ENCODE peak calls at places on chromosome 9, in seven cellular contexts. One of them, this sample, is unnamed.

GRCh38 chr9:1044643-1045042 is 5.5 kb upstream of the DMRT2 start:
- DNase-seq in colonic mucosa: no peak
- DNase-seq in GM23248: no peak
- DNase-seq in A549: no peak
- DNase-seq in GM06990: no peak
- DNase-seq in Peyer's patch: no peak
- DNase-seq in tibial artery: no peak
- DNase-seq in this sample: peak; percentile 41

GRCh38 chr9:99118782-99119466 is 14.0 kb downstream of the TGFBR1 start:
- DNase-seq in Peyer's patch: peak; percentile 79
- DNase-seq in GM23248: no peak
- DNase-seq in GM06990: no peak
- DNase-seq in A549: no peak
- DNase-seq in tibial artery: no peak
- DNase-seq in colonic mucosa: no peak
- DNase-seq in this sample: no peak

GRCh38 chr9:97670586-97670985 is 26.6 kb downstream of the XPA start:
- DNase-seq in GM06990: no peak
- DNase-seq in A549: no peak
- DNase-seq in GM23248: no peak
- DNase-seq in colonic mucosa: no peak
- DNase-seq in tibial artery: no peak
- DNase-seq in Peyer's patch: no peak
- DNase-seq in this sample: no peak

GRCh38 chr9:29741169-29741568 is 2167.9 kb upstream of the C9orf72 start:
- DNase-seq in colonic mucosa: no peak
- DNase-seq in Peyer's patch: no peak
- DNase-seq in GM23248: no peak
- DNase-seq in tibial artery: no peak
- DNase-seq in GM06990: no peak
- DNase-seq in A549: no peak
- DNase-seq in this sample: no peak

GRCh38 chr9:120707170-120707569 is 7.1 kb downstream of the MEGF9 start:
- DNase-seq in colonic mucosa: no peak
- DNase-seq in tibial artery: no peak
- DNase-seq in Peyer's patch: no peak
- DNase-seq in GM23248: no peak
- DNase-seq in A549: no peak
- DNase-seq in GM06990: no peak
- DNase-seq in this sample: no peak

GRCh38 chr9:131094622-131095021 is 1.7 kb upstream of the AIF1L start:
- DNase-seq in GM06990: no peak
- DNase-seq in colonic mucosa: peak; percentile 22
- DNase-seq in GM23248: peak; percentile 86
- DNase-seq in tibial artery: no peak
- DNase-seq in A549: no peak
- DNase-seq in Peyer's patch: no peak
- DNase-seq in this sample: peak; percentile 10

GRCh38 chr9:121599872-121600585 is 51.4 kb upstream of the DAB2IP start:
- DNase-seq in A549: no peak
- DNase-seq in tibial artery: no peak
- DNase-seq in GM23248: peak; percentile 17
- DNase-seq in GM06990: no peak
- DNase-seq in Peyer's patch: no peak
- DNase-seq in colonic mucosa: no peak
- DNase-seq in this sample: no peak

GRCh38 chr9:91059713-91060112 is 258.1 kb downstream of the SYK start:
- DNase-seq in GM23248: peak; percentile 60
- DNase-seq in GM06990: no peak
- DNase-seq in Peyer's patch: no peak
- DNase-seq in tibial artery: no peak
- DNase-seq in A549: no peak
- DNase-seq in colonic mucosa: no peak
- DNase-seq in this sample: no peak

GRCh38 chr9:35237303-35237702 is 75.5 kb downstream of the UNC13B start:
- DNase-seq in Peyer's patch: no peak
- DNase-seq in GM23248: no peak
- DNase-seq in GM06990: no peak
- DNase-seq in colonic mucosa: peak; percentile 61
- DNase-seq in A549: no peak
- DNase-seq in tibial artery: no peak
- DNase-seq in this sample: no peak

GRCh38 chr9:115989816-115990215 is 163.8 kb upstream of the PAPPA start:
- DNase-seq in tibial artery: no peak
- DNase-seq in Peyer's patch: no peak
- DNase-seq in GM06990: no peak
- DNase-seq in GM23248: no peak
- DNase-seq in colonic mucosa: no peak
- DNase-seq in A549: no peak
- DNase-seq in this sample: no peak

GRCh38 chr9:115983366-115983765 is 170.2 kb upstream of the PAPPA start:
- DNase-seq in tibial artery: no peak
- DNase-seq in colonic mucosa: no peak
- DNase-seq in GM23248: no peak
- DNase-seq in A549: no peak
- DNase-seq in GM06990: no peak
- DNase-seq in Peyer's patch: no peak
- DNase-seq in this sample: no peak

GRCh38 chr9:115988701-115989100 is 164.9 kb upstream of the PAPPA start:
- DNase-seq in GM23248: peak; percentile 40
- DNase-seq in colonic mucosa: no peak
- DNase-seq in A549: no peak
- DNase-seq in Peyer's patch: no peak
- DNase-seq in GM06990: no peak
- DNase-seq in tibial artery: no peak
- DNase-seq in this sample: no peak

GRCh38 chr9:115986508-115986907 is 167.1 kb upstream of the PAPPA start:
- DNase-seq in GM23248: no peak
- DNase-seq in tibial artery: no peak
- DNase-seq in A549: no peak
- DNase-seq in colonic mucosa: no peak
- DNase-seq in Peyer's patch: no peak
- DNase-seq in GM06990: no peak
- DNase-seq in this sample: no peak

DNA sequence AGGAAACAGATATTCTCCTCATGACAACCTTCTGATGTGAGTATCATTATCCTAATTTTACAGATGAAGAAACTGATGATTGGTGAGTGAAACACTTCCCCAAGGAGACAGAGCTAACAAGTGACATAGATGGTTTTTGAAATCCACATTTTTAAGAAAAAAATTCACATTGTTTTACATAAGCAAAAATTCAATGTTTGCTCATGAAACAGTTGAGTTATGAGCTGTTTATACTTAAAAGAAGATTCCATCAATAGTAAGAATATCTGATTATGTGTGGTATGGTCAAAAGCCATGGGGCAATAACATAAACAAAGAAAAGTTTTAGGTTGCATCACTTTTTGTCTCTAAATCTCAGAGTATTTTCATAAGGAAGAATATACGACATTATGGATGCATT is 167.9 kb upstream of the PAPPA start:
- DNase-seq in GM23248: no peak
- DNase-seq in tibial artery: no peak
- DNase-seq in A549: no peak
- DNase-seq in GM06990: no peak
- DNase-seq in colonic mucosa: no peak
- DNase-seq in Peyer's patch: no peak
- DNase-seq in this sample: no peak
- H3K4me3 ChIP-seq in GM23248: no peak overlapping the region
- H3K4me3 ChIP-seq in tibial artery: no peak overlapping the region
- H3K4me3 ChIP-seq in A549: no peak overlapping the region
- H3K4me3 ChIP-seq in GM06990: no peak overlapping the region
- H3K4me3 ChIP-seq in colonic mucosa: no peak overlapping the region
- H3K4me3 ChIP-seq in Peyer's patch: no peak overlapping the region
- H3K4me3 ChIP-seq in this sample: no peak overlapping the region

GRCh38 chr9:127938298-127938690 is 640 bp upstream of the DPM2 start:
- DNase-seq in GM23248: peak; percentile 33
- DNase-seq in A549: no peak
- DNase-seq in GM06990: no peak
- DNase-seq in colonic mucosa: no peak
- DNase-seq in Peyer's patch: no peak
- DNase-seq in tibial artery: no peak
- DNase-seq in this sample: peak; percentile 70
- H3K4me3 ChIP-seq in GM23248: peak overlapping the region; percentile 84
- H3K4me3 ChIP-seq in A549: peak overlapping the region; percentile 61
- H3K4me3 ChIP-seq in GM06990: peak overlapping the region; percentile 92
- H3K4me3 ChIP-seq in colonic mucosa: peak overlapping the region; percentile 70
- H3K4me3 ChIP-seq in Peyer's patch: peak overlapping the region; percentile 55
- H3K4me3 ChIP-seq in tibial artery: peak overlapping the region; percentile 90
- H3K4me3 ChIP-seq in this sample: no peak overlapping the region

DNA sequence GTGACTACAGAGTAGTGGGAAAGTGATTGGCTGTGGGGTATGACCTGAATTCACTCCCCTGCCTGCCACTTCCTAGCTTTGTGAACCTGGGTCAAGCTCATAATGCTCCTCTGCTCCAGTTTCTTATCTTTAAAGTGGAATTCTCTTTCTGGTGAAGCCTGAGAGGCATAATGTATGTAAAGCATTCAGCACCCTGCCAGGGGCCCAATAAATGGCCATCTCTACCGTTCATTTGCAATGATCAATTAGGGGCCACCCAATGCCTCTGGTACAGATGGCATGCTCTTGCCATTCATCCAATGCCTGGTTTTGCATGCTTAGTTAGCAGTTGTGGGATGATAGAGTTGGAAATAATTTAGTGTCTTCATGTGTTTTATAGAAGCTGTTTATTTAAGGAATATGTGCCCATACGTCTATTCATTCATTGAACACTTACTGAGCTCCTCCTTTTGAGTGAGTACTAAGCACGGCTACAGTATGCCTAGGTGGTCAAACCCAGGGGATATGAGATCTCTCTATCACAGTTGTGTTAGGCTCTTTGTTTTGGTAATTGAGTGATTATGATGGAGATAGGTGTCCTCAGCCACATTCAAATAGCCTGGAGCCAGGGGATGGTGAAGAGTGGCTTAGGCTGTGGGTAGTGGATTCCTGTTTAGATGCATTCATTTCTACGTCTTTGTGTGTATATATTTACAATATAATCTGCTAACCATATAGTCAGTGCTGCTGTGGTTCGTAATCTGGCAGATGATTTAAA is 15.3 kb downstream of the ZNF462 start:
- DNase-seq in GM23248: no peak
- DNase-seq in Peyer's patch: no peak
- DNase-seq in GM06990: no peak
- DNase-seq in A549: no peak
- DNase-seq in colonic mucosa: no peak
- DNase-seq in tibial artery: no peak
- DNase-seq in this sample: no peak
- H3K4me3 ChIP-seq in GM23248: no peak overlapping the region
- H3K4me3 ChIP-seq in Peyer's patch: no peak overlapping the region
- H3K4me3 ChIP-seq in GM06990: no peak overlapping the region
- H3K4me3 ChIP-seq in A549: no peak overlapping the region
- H3K4me3 ChIP-seq in colonic mucosa: no peak overlapping the region
- H3K4me3 ChIP-seq in tibial artery: no peak overlapping the region
- H3K4me3 ChIP-seq in this sample: no peak overlapping the region

GRCh38 chr9:76877961-76878360 is 28.0 kb downstream of the PRUNE2 start:
- DNase-seq in GM23248: peak; percentile 11
- DNase-seq in A549: no peak
- DNase-seq in GM06990: no peak
- DNase-seq in colonic mucosa: no peak
- DNase-seq in tibial artery: no peak
- DNase-seq in Peyer's patch: no peak
- DNase-seq in this sample: no peak

GRCh38 chr9:76882686-76883085 is 23.2 kb downstream of the PRUNE2 start:
- DNase-seq in GM23248: no peak
- DNase-seq in Peyer's patch: no peak
- DNase-seq in colonic mucosa: no peak
- DNase-seq in A549: no peak
- DNase-seq in tibial artery: no peak
- DNase-seq in GM06990: peak; percentile 48
- DNase-seq in this sample: no peak

GRCh38 chr9:76878933-76879332 is 27.0 kb downstream of the PRUNE2 start:
- DNase-seq in A549: no peak
- DNase-seq in GM06990: no peak
- DNase-seq in Peyer's patch: no peak
- DNase-seq in colonic mucosa: no peak
- DNase-seq in GM23248: no peak
- DNase-seq in tibial artery: no peak
- DNase-seq in this sample: no peak

GRCh38 chr9:76883341-76883740 is 22.6 kb downstream of the PRUNE2 start:
- DNase-seq in A549: no peak
- DNase-seq in GM06990: no peak
- DNase-seq in colonic mucosa: no peak
- DNase-seq in Peyer's patch: no peak
- DNase-seq in tibial artery: no peak
- DNase-seq in GM23248: no peak
- DNase-seq in this sample: no peak

DNA sequence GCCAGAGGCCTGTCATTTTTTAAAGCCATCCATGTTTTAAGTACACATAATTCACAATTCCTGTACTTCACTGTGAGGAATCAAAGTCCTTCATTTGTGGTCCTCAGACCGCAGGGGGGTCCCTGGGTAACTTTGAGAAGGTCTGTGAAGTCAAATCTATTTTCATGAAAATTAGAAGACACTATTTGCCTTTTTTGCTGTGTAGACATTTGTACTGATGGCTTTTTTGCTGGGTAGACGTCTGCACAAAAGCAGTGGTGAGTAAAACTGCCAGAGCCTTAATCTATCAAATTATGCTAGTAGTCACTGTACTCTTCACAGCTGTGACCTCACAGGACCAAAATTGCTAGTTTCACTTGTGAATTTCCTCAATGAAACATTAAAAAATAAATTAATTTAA is 25.7 kb downstream of the PRUNE2 start:
- DNase-seq in A549: no peak
- DNase-seq in GM23248: no peak
- DNase-seq in Peyer's patch: no peak
- DNase-seq in GM06990: no peak
- DNase-seq in colonic mucosa: no peak
- DNase-seq in tibial artery: no peak
- DNase-seq in this sample: no peak
- H3K4me3 ChIP-seq in A549: no peak overlapping the region
- H3K4me3 ChIP-seq in GM23248: no peak overlapping the region
- H3K4me3 ChIP-seq in Peyer's patch: no peak overlapping the region
- H3K4me3 ChIP-seq in GM06990: no peak overlapping the region
- H3K4me3 ChIP-seq in colonic mucosa: no peak overlapping the region
- H3K4me3 ChIP-seq in tibial artery: no peak overlapping the region
- H3K4me3 ChIP-seq in this sample: no peak overlapping the region

GRCh38 chr9:128657344-128657704 is 677 bp upstream of the DYNC2I2 start:
- DNase-seq in tibial artery: no peak
- DNase-seq in colonic mucosa: no peak
- DNase-seq in GM06990: no peak
- DNase-seq in A549: no peak
- DNase-seq in GM23248: no peak
- DNase-seq in Peyer's patch: no peak
- DNase-seq in this sample: peak; percentile 27
- H3K4me3 ChIP-seq in tibial artery: peak overlapping the region; percentile 66
- H3K4me3 ChIP-seq in colonic mucosa: no peak overlapping the region
- H3K4me3 ChIP-seq in GM06990: no peak overlapping the region
- H3K4me3 ChIP-seq in A549: peak overlapping the region; percentile 84
- H3K4me3 ChIP-seq in GM23248: peak overlapping the region; percentile 77
- H3K4me3 ChIP-seq in Peyer's patch: no peak overlapping the region
- H3K4me3 ChIP-seq in this sample: no peak overlapping the region

GRCh38 chr9:133993635-133994253 is 1.6 kb upstream of the VAV2 start:
- DNase-seq in tibial artery: no peak
- DNase-seq in GM23248: no peak
- DNase-seq in colonic mucosa: no peak
- DNase-seq in A549: no peak
- DNase-seq in Peyer's patch: no peak
- DNase-seq in GM06990: no peak
- DNase-seq in this sample: no peak
- H3K4me3 ChIP-seq in tibial artery: peak overlapping the region; percentile 68
- H3K4me3 ChIP-seq in GM23248: peak overlapping the region; percentile 85
- H3K4me3 ChIP-seq in colonic mucosa: no peak overlapping the region
- H3K4me3 ChIP-seq in A549: peak overlapping the region; percentile 98
- H3K4me3 ChIP-seq in Peyer's patch: peak overlapping the region; percentile 59
- H3K4me3 ChIP-seq in GM06990: peak overlapping the region; percentile 76
- H3K4me3 ChIP-seq in this sample: no peak overlapping the region

GRCh38 chr9:16725066-16725465 is 145.4 kb downstream of the BNC2 start:
- DNase-seq in GM23248: no peak
- DNase-seq in A549: no peak
- DNase-seq in GM06990: no peak
- DNase-seq in tibial artery: no peak
- DNase-seq in colonic mucosa: no peak
- DNase-seq in Peyer's patch: no peak
- DNase-seq in this sample: no peak
- H3K4me3 ChIP-seq in GM23248: no peak overlapping the region
- H3K4me3 ChIP-seq in A549: no peak overlapping the region
- H3K4me3 ChIP-seq in GM06990: no peak overlapping the region
- H3K4me3 ChIP-seq in tibial artery: no peak overlapping the region
- H3K4me3 ChIP-seq in colonic mucosa: no peak overlapping the region
- H3K4me3 ChIP-seq in Peyer's patch: no peak overlapping the region
- H3K4me3 ChIP-seq in this sample: no peak overlapping the region